ENCODE peak calls at places on chromosome 6, in seven cellular contexts. S is AG10803, Y is astrocyte of the cerebellum, O is A549, X is OCI-LY7, J is GM12865, L is uterus. Q is an unnamed sample.

GRCh38 chr6:44269168-44269920 is 906 bp upstream of the TMEM151B start:
- DNase-seq in S (no peak), L (no peak), Y (no peak), J (no peak), O (no peak), X (no peak), Q (no peak)

GRCh38 chr6:143741480-143741879 is 63.7 kb downstream of the PHACTR2 start:
- DNase-seq in Y (no peak), O (no peak), L (no peak), S (no peak), J (no peak), X (no peak), Q (no peak)

GRCh38 chr6:137799950-137800568 is 67.0 kb upstream of the TNFAIP3 start:
- DNase-seq in X (peak), J (peak), S (peak), Y (peak), L (no peak), O (no peak), Q (no peak)

GRCh38 chr6:169115632-169116031 is 138.0 kb downstream of the THBS2 start:
- DNase-seq in Y (no peak), L (no peak), O (no peak), J (peak), S (peak), X (no peak), Q (no peak)

GRCh38 chr6:168031411-168032382 is 34.2 kb downstream of the KIF25 start:
- DNase-seq in S (peak), J (no peak), O (no peak), Y (peak), L (no peak), X (no peak), Q (no peak)

GRCh38 chr6:27495386-27496135 is 22.7 kb upstream of the ZNF184 start:
- DNase-seq in L (peak), J (peak), O (peak), X (no peak), S (peak), Y (no peak), Q (no peak)

GRCh38 chr6:157069585-157069984 is 253.7 kb downstream of the TMEM242 start:
- DNase-seq in J (no peak), S (no peak), L (no peak), O (no peak), X (no peak), Y (no peak), Q (no peak)

GRCh38 chr6:44161997-44162338 is 3.3 kb downstream of the CAPN11 start:
- DNase-seq in X (no peak), S (peak), J (no peak), L (no peak), Y (no peak), O (no peak), Q (no peak)

GRCh38 chr6:106688177-106688951 is 59.0 kb downstream of the QRSL1 start:
- DNase-seq in J (peak), O (no peak), L (no peak), S (peak), X (peak), Y (no peak), Q (no peak)

GRCh38 chr6:40569162-40569920 is 17.8 kb downstream of the LRFN2 start:
- DNase-seq in X (no peak), S (no peak), Y (no peak), O (no peak), L (no peak), J (no peak), Q (no peak)

GRCh38 chr6:169722362-169723199 is 1.7 kb downstream of the PHF10 start:
- DNase-seq in O (no peak), S (peak), Y (peak), J (peak), L (peak), X (peak), Q (no peak)

GRCh38 chr6:132068766-132069165 is 117.6 kb upstream of the CCN2 start:
- DNase-seq in J (no peak), O (no peak), S (no peak), L (no peak), Y (no peak), X (no peak), Q (no peak)

GRCh38 chr6:81166770-81167169 is 585.7 kb downstream of the TENT5A start:
- DNase-seq in Y (peak), L (no peak), O (no peak), J (peak), X (no peak), S (peak), Q (no peak)

GRCh38 chr6:138692978-138693909 is 80.3 kb upstream of the CCDC28A start:
- DNase-seq in S (peak), J (peak), Y (peak), L (peak), X (peak), O (peak), Q (peak)

GRCh38 chr6:6218246-6219085 is 102.0 kb downstream of the F13A1 start:
- DNase-seq in O (peak), S (peak), Y (no peak), X (no peak), J (no peak), L (no peak), Q (no peak)

GRCh38 chr6:6217838-6218237 is 102.6 kb downstream of the F13A1 start:
- DNase-seq in J (no peak), O (no peak), S (no peak), X (peak), Y (no peak), L (no peak), Q (no peak)

GRCh38 chr6:6221829-6222535 is 98.5 kb downstream of the F13A1 start:
- DNase-seq in X (peak), L (no peak), J (peak), S (no peak), O (no peak), Y (no peak), Q (no peak)

GRCh38 chr6:6219716-6220115 is 100.7 kb downstream of the F13A1 start:
- DNase-seq in S (no peak), L (no peak), O (no peak), J (no peak), Y (no peak), X (no peak), Q (no peak)

GRCh38 chr6:6220718-6221117 is 99.7 kb downstream of the F13A1 start:
- DNase-seq in X (peak), O (no peak), S (no peak), Y (no peak), L (no peak), J (peak), Q (no peak)
- TF ChIP-seq CTCF in X (peak), O (peak), S (peak), Y (no peak), L (no peak), J (peak), Q (peak)

GRCh38 chr6:28606424-28607391 is 81.0 kb downstream of the GPX5 start:
- DNase-seq in S (peak), L (no peak), O (peak), X (peak), Y (no peak), J (peak), Q (no peak)
- TF ChIP-seq CTCF in S (peak), L (no peak), O (peak), X (peak), Y (peak), J (peak), Q (peak)

GRCh38 chr6:52551483-52552277 is 25.2 kb downstream of the TRAM2 start:
- DNase-seq in S (peak), O (no peak), J (no peak), L (peak), Y (peak), X (no peak), Q (no peak)
- TF ChIP-seq CTCF in S (peak), O (no peak), J (no peak), L (no peak), Y (no peak), X (no peak), Q (no peak)

DNA sequence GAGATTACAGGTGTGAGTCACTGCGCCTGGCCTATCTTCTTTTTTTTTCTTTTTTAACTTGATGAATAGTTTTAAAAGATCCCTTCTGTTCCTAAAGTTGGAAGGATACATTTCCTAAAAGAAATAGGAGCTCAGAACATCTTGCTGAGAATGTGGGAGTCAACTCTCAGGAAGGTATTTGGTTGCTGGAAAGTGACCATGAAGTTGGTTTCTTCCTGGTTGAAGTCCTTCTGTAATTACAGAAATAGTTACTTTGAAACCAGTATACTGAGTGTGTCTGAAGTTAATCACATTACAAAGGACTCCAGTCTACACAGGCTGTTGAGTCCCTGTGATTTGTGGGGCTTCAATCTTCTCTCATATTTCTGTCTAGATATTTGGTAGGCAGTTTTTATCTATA is 9.9 kb upstream of the PLEKHG1 start:
- DNase-seq in J (no peak), Y (no peak), S (no peak), L (no peak), X (no peak), O (no peak), Q (no peak)
- TF ChIP-seq CTCF in J (no peak), Y (no peak), S (no peak), L (no peak), X (no peak), O (no peak), Q (no peak)

GRCh38 chr6:30037182-30037788 is 23.8 kb upstream of the POLR1H start:
- DNase-seq in O (peak), J (peak), X (peak), Y (no peak), L (no peak), S (peak), Q (no peak)
- TF ChIP-seq CTCF in O (peak), J (peak), X (peak), Y (peak), L (no peak), S (peak), Q (peak)

DNA sequence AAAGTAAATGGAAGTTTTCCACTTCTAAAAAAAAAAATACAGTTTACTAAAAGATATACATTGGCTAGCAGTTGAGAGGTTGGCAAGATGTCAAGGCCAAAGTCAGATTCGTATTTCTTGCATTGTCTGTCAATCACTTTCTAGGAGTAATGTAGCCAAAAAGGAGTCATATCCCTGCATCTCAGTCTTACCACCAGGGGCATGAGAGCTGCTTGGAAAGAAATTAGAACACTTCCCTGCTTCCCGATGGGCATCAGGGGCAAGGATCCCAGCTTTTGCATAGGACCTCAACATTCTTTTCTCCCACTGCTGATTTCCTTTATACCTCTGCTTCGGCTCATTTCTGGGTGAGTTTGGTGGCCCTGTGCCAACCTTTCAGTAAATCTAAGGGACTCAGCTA is 581.0 kb upstream of the MAP3K7 start:
- DNase-seq in O (no peak), X (no peak), J (no peak), Y (no peak), S (no peak), L (no peak), Q (no peak)
- TF ChIP-seq CTCF in O (no peak), X (peak), J (no peak), Y (peak), S (no peak), L (no peak), Q (peak)

DNA sequence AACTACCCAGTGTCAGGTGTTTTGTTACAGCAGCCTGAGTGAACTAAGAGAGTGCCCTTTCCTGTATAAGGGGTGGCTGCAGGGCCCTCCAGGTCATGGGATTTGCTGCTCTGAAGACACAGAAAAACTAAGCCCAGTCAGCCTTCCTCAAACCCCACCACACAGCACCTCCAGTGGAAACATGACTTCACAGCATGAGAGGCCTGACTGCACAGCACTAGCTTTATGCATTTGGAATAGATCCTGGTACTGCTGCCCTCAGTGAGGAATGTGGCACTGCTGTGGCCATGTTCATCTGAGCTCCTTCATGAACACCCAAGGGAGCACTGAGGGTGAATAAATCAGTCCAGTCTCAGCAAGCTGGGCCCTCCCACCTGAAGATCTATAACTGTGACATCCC is 296.1 kb upstream of the FOXQ1 start:
- DNase-seq in S (peak), O (no peak), L (no peak), X (no peak), J (no peak), Y (no peak), Q (no peak)
- TF ChIP-seq CTCF in S (peak), O (no peak), L (no peak), X (no peak), J (peak), Y (peak), Q (peak)

GRCh38 chr6:32112436-32112980 is 3.4 kb upstream of the TNXB start:
- DNase-seq in Y (no peak), J (no peak), L (peak), S (peak), O (no peak), X (no peak), Q (no peak)
- TF ChIP-seq CTCF in Y (no peak), J (no peak), L (no peak), S (no peak), O (no peak), X (no peak), Q (no peak)

DNA sequence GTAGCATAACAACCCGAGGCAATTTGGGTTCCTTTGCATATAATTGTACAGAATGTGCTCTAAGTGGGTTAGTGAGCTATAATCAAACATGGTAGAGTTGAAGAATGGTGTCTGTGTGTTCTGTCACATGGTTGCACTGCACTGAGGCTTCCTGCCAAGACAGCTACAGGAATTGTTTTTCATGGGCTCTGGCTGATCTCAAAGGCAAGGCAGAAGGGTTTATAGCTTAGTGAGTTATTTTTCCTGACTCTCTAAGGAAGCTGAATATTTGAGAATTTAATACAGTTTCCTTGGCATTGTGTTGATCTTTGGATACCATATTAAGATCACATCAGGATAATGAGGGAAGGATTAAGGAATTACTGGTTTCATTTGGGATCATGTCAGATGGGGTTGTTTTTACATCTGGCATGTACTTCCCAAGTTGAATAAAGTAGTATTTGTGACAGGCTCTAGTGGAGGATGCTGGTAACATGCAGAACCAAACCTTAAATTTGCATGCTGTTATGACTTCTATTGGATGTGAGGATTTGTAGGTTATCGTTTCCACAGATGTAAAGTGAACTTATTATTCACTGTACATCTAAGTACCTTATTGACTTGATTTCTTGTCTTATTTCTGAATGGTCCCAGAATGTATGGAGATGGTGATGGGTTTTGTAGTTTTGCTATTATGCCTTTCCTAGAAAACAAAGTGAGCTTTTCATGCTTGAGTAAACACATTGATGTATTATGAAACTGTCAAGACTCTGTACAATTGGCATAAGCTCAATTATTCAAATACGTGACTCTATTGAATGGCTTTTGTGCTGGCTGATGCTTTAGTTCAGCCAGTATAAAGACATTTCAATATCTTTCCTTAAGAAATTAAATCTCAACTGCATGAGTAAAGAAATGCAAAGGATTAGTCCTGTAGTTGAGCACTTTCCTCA is 43.3 kb downstream of the LRRC1 start:
- DNase-seq in S (no peak), O (no peak), Y (no peak), J (no peak), L (no peak), X (no peak), Q (no peak)
- TF ChIP-seq CTCF in S (no peak), O (no peak), Y (no peak), J (no peak), L (no peak), X (no peak), Q (no peak)

GRCh38 chr6:33081098-33081824 is 5.5 kb downstream of the HLA-DPB1 start:
- DNase-seq in L (no peak), S (no peak), Y (no peak), X (no peak), J (no peak), O (no peak), Q (no peak)

GRCh38 chr6:33082702-33083101 is 6.9 kb downstream of the HLA-DPB1 start:
- DNase-seq in L (no peak), Y (no peak), S (peak), J (peak), O (peak), X (peak), Q (no peak)

GRCh38 chr6:33088931-33089640 is 13.3 kb downstream of the HLA-DPB1 start:
- DNase-seq in O (no peak), J (no peak), X (no peak), S (no peak), L (no peak), Y (no peak), Q (no peak)

GRCh38 chr6:33088258-33088930 is 12.6 kb downstream of the HLA-DPB1 start:
- DNase-seq in X (no peak), L (no peak), Y (no peak), S (no peak), J (no peak), O (no peak), Q (no peak)

GRCh38 chr6:33085627-33086026 is 9.8 kb downstream of the HLA-DPB1 start:
- DNase-seq in Y (no peak), L (no peak), X (no peak), S (no peak), J (no peak), O (no peak), Q (no peak)
- TF ChIP-seq CTCF in Y (no peak), L (no peak), X (no peak), S (no peak), J (no peak), O (no peak), Q (no peak)

Q was measured in progenitor cell of endocrine pancreas.